ENCODE peak calls at places on chromosomes 2 and 18, in six cellular contexts. W, K, Y, V, F and H are unnamed samples.

GRCh38 chr2:186503827-186504606 is 18.0 kb downstream of the ZC3H15 start:
- DNase-seq in Y (no peak), V (peak; percentile 63), W (no peak), F (no peak), K (peak; percentile 39), H (no peak)

GRCh38 chr2:106624787-106625369 is 137.7 kb downstream of the CD8B2 start:
- DNase-seq in Y (no peak), V (no peak), W (no peak), F (no peak), K (no peak), H (no peak)

GRCh38 chr2:201904529-201905420 is 98.4 kb downstream of the CDK15 start:
- DNase-seq in Y (no peak), W (peak; percentile 56), K (peak; percentile 47), F (no peak), V (no peak), H (no peak)

GRCh38 chr2:118714115-118714514 is 133.3 kb downstream of the EN1 start:
- DNase-seq in F (no peak), K (no peak), V (no peak), Y (no peak), W (no peak), H (no peak)

GRCh38 chr2:65228249-65228750 is 669 bp downstream of the ACTR2 start:
- DNase-seq in V (peak; percentile 61), Y (peak; percentile 34), F (no peak), K (peak; percentile 89), W (no peak), H (peak; percentile 71)

GRCh38 chr2:191152841-191153240 is 2.0 kb upstream of the STAT4 start:
- DNase-seq in K (no peak), V (no peak), Y (no peak), W (no peak), F (no peak), H (no peak)

GRCh38 chr2:45263147-45263546 is 253.9 kb upstream of the SIX2 start:
- DNase-seq in K (peak; percentile 55), V (no peak), F (no peak), W (no peak), Y (no peak), H (no peak)

GRCh38 chr2:240877460-240878340 is 9.1 kb downstream of the AGXT start:
- DNase-seq in K (no peak), F (peak; percentile 9), V (no peak), Y (no peak), W (no peak), H (no peak)

GRCh38 chr2:47618272-47618552 is 164.7 kb upstream of the MSH6 start:
- DNase-seq in F (no peak), Y (no peak), V (no peak), K (no peak), W (no peak), H (no peak)

GRCh38 chr2:15580451-15580850 is 11.2 kb upstream of the DDX1 start:
- DNase-seq in Y (no peak), W (no peak), F (no peak), V (no peak), K (no peak), H (no peak)

GRCh38 chr2:218878486-218878885 is 2.2 kb upstream of the WNT10A start:
- DNase-seq in F (no peak), W (no peak), K (no peak), Y (no peak), V (no peak), H (no peak)

DNA sequence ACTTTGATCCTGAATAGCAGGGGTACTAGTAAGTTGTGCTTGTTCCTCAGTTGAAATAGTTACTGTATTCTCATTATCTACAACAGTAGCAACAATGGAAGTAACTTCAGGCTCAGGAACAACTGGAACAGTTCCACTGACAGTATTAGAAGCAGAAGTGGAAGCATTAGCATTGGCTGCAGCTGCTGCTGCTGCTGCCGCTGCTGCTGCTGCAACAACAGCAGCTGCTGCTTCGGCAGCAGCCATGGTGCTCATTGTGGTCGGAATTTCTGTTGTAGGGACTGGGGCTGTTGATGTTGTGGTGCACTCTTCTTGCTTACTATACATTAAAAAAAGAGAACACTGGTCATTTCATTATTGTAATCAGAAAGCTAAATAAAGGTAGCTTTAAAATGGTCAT is 40.8 kb downstream of the PRPF40A start:
- DNase-seq in Y (no peak), K (no peak), W (no peak), V (no peak), F (no peak), H (no peak)
- H3K4me1 ChIP-seq in Y (no peaks in the 10 kb centered on the region), K (no peaks in the 10 kb centered on the region), W (no peaks in the 10 kb centered on the region), V (no peaks in the 10 kb centered on the region), F (no peaks in the 10 kb centered on the region), H (no peaks in the 10 kb centered on the region)

GRCh38 chr2:199458806-199459285 is 1.1 kb upstream of the SATB2 start:
- DNase-seq in V (no peak), F (no peak), Y (no peak), K (peak; percentile 80), W (no peak), H (no peak)

GRCh38 chr2:199460808-199461454 is 3.2 kb upstream of the SATB2 start:
- DNase-seq in V (peak; percentile 50), Y (no peak), K (no peak), W (no peak), F (no peak), H (no peak)

GRCh38 chr2:199458017-199458805 is 472 bp upstream of the SATB2 start:
- DNase-seq in W (no peak), K (peak; percentile 83), V (peak; percentile 47), Y (peak; percentile 69), F (no peak), H (peak; percentile 50)

GRCh38 chr2:199460101-199460671 is 2.4 kb upstream of the SATB2 start:
- DNase-seq in K (peak; percentile 45), W (no peak), V (peak; percentile 67), Y (no peak), F (no peak), H (peak; percentile 40)

GRCh38 chr2:199459286-199460100 is 1.8 kb upstream of the SATB2 start:
- DNase-seq in W (peak; percentile 90), V (peak; percentile 98), F (peak; percentile 92), K (peak; percentile 81), Y (peak; percentile 88), H (peak; percentile 82)
- H3K4me1 ChIP-seq in W (peaks cover 6% of the 10 kb centered on the region), V (peaks cover 5% of the 10 kb centered on the region), F (peaks cover 27% of the 10 kb centered on the region), K (peaks cover 34% of the 10 kb centered on the region), Y (no peaks in the 10 kb centered on the region), H (peaks cover 20% of the 10 kb centered on the region)

GRCh38 chr2:207157727-207158126 is 8.0 kb downstream of the KLF7 start:
- DNase-seq in W (no peak), K (no peak), V (no peak), F (no peak), Y (no peak), H (no peak)
- H3K4me1 ChIP-seq in W (peaks cover 2% of the 10 kb centered on the region), K (no peaks in the 10 kb centered on the region), V (peaks cover 11% of the 10 kb centered on the region), F (peaks cover 36% of the 10 kb centered on the region), Y (no peaks in the 10 kb centered on the region), H (peaks cover 64% of the 10 kb centered on the region)

DNA sequence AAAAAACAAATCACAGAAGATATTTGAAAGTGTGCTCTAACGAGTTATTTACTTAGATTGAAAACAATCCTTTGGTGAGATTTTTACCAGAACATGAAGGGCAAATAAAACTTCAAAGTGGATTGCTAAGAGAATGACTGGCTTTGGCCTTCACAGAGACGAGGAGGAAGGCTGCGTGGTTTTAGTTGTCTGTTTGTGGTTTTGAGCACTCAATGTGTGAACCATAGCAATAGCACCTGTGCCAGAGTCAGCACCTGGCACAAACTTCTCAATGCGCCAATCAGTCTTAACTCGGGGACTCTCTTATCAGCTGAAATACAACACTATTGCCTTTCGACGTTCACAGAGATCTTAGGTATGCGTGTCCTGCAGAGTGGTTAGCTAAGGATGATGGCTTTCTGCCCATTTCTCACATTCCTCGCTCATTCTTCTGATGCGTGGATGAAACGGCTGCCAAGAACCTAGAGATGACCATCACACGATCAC is 70.0 kb downstream of the MBP start:
- DNase-seq in F (no peak), Y (no peak), W (no peak), V (peak; percentile 74), K (peak; percentile 77), H (no peak)
- H3K4me1 ChIP-seq in F (no peaks in the 10 kb centered on the region), Y (peaks cover 7% of the 10 kb centered on the region), W (peaks cover 6% of the 10 kb centered on the region), V (peaks cover 15% of the 10 kb centered on the region), K (peaks cover 52% of the 10 kb centered on the region), H (no peaks in the 10 kb centered on the region)